ENCODE peak calls at places on chromosome 15, in seven cellular contexts. W, S, R, D, Q, I and N are unnamed samples.
A peak's percentile ranks its signal among the peaks of the same experiment; 100 is the strongest.

GRCh38 chr15:64251121-64251520 is 88.3 kb upstream of the PPIB start:
- DNase-seq in D (no peak), R (no peak), S (no peak), W (no peak), Q (no peak), I (no peak), N (no peak)

GRCh38 chr15:101536166-101536874 is 46.8 kb upstream of the PCSK6 start:
- DNase-seq in R (peak; percentile 0), S (no peak), I (peak; percentile 16), Q (no peak), D (no peak), W (no peak), N (no peak)

GRCh38 chr15:55535436-55535835 is 27.4 kb upstream of the DNAAF4 start:
- DNase-seq in R (no peak), I (no peak), D (no peak), S (no peak), W (no peak), Q (no peak), N (no peak)

GRCh38 chr15:100180921-100181320 is 160.9 kb downstream of the ADAMTS17 start:
- DNase-seq in Q (no peak), D (no peak), S (no peak), R (no peak), W (no peak), I (no peak), N (no peak)

GRCh38 chr15:25504307-25504706 is 65.5 kb upstream of the UBE3A start:
- DNase-seq in S (no peak), D (no peak), Q (no peak), W (no peak), R (no peak), I (no peak), N (no peak)

GRCh38 chr15:85407421-85408269 is 27.2 kb downstream of the AKAP13 start:
- DNase-seq in R (peak; percentile 29), Q (no peak), I (no peak), S (peak; percentile 14), D (peak; percentile 1), W (no peak), N (no peak)

GRCh38 chr15:76340802-76341365 is 4.3 kb downstream of the ISL2 start:
- DNase-seq in R (peak; percentile 43), S (no peak), Q (no peak), I (peak; percentile 40), W (no peak), D (no peak), N (peak; percentile 52)

GRCh38 chr15:56411122-56411749 is 46.0 kb downstream of the TEX9 start:
- DNase-seq in Q (no peak), R (no peak), S (no peak), D (no peak), I (no peak), W (no peak), N (no peak)

GRCh38 chr15:38069001-38069400 is 134.6 kb downstream of the TMCO5A start:
- DNase-seq in R (no peak), I (no peak), D (no peak), S (no peak), W (no peak), Q (no peak), N (no peak)

GRCh38 chr15:58547628-58548307 is 116.0 kb downstream of the LIPC start:
- DNase-seq in S (no peak), Q (no peak), D (no peak), I (no peak), W (no peak), R (no peak), N (no peak)

GRCh38 chr15:57541805-57542504 is 49.7 kb upstream of the MYZAP start:
- DNase-seq in S (no peak), D (no peak), W (peak; percentile 18), R (peak; percentile 26), I (peak; percentile 67), Q (no peak), N (peak; percentile 12)

GRCh38 chr15:88161636-88162035 is 94.9 kb downstream of the NTRK3 start:
- DNase-seq in Q (no peak), S (no peak), R (no peak), D (no peak), I (no peak), W (no peak), N (no peak)

GRCh38 chr15:62603757-62604156 is 438.7 kb upstream of the C2CD4B start:
- DNase-seq in W (peak; percentile 37), D (no peak), S (no peak), I (no peak), Q (no peak), R (no peak), N (no peak)